ENCODE peak calls at places on chromosomes 3 and 15, in six cellular contexts. One of them, this sample, is unnamed.
A peak's percentile ranks its signal among the peaks of the same experiment; 100 is the strongest.

GRCh38 chr3:73056365-73057150 is 4.9 kb upstream of the EBLN2 start:
- DNase-seq in IMR-90: peak; percentile 62
- DNase-seq in ovary: no peak
- DNase-seq in body of pancreas: no peak
- DNase-seq in brain microvascular endothelial cell: no peak
- DNase-seq in dorsolateral prefrontal cortex: no peak
- DNase-seq in this sample: no peak

GRCh38 chr3:142315083-142315482 is 89.7 kb upstream of the GK5 start:
- DNase-seq in brain microvascular endothelial cell: peak; percentile 88
- DNase-seq in dorsolateral prefrontal cortex: no peak
- DNase-seq in ovary: no peak
- DNase-seq in body of pancreas: no peak
- DNase-seq in IMR-90: peak; percentile 87
- DNase-seq in this sample: no peak

GRCh38 chr3:159640220-159640619 is 348.4 kb upstream of the IL12A start:
- DNase-seq in dorsolateral prefrontal cortex: no peak
- DNase-seq in ovary: no peak
- DNase-seq in body of pancreas: no peak
- DNase-seq in IMR-90: no peak
- DNase-seq in brain microvascular endothelial cell: no peak
- DNase-seq in this sample: no peak

GRCh38 chr15:95734422-95735316 is 595.8 kb upstream of the NR2F2 start:
- DNase-seq in IMR-90: no peak
- DNase-seq in ovary: no peak
- DNase-seq in body of pancreas: no peak
- DNase-seq in brain microvascular endothelial cell: peak; percentile 36
- DNase-seq in dorsolateral prefrontal cortex: no peak
- DNase-seq in this sample: no peak

GRCh38 chr3:168914662-168915061 is 748.9 kb downstream of the MECOM start:
- DNase-seq in ovary: no peak
- DNase-seq in brain microvascular endothelial cell: no peak
- DNase-seq in dorsolateral prefrontal cortex: no peak
- DNase-seq in body of pancreas: no peak
- DNase-seq in IMR-90: peak; percentile 6
- DNase-seq in this sample: no peak

GRCh38 chr3:159859424-159859823 is 129.2 kb upstream of the IL12A start:
- DNase-seq in brain microvascular endothelial cell: no peak
- DNase-seq in IMR-90: no peak
- DNase-seq in ovary: no peak
- DNase-seq in dorsolateral prefrontal cortex: no peak
- DNase-seq in body of pancreas: no peak
- DNase-seq in this sample: no peak

GRCh38 chr15:101675015-101675414 is 22.8 kb upstream of the TM2D3 start:
- DNase-seq in IMR-90: peak; percentile 92
- DNase-seq in dorsolateral prefrontal cortex: no peak
- DNase-seq in brain microvascular endothelial cell: peak; percentile 95
- DNase-seq in body of pancreas: no peak
- DNase-seq in ovary: no peak
- DNase-seq in this sample: no peak

GRCh38 chr3:72461787-72462186 is 386.5 kb downstream of the SHQ1 start:
- DNase-seq in body of pancreas: no peak
- DNase-seq in ovary: no peak
- DNase-seq in brain microvascular endothelial cell: no peak
- DNase-seq in IMR-90: no peak
- DNase-seq in dorsolateral prefrontal cortex: no peak
- DNase-seq in this sample: no peak

GRCh38 chr3:113264249-113264648 is 52.9 kb downstream of the BOC start:
- DNase-seq in ovary: no peak
- DNase-seq in dorsolateral prefrontal cortex: no peak
- DNase-seq in body of pancreas: peak; percentile 37
- DNase-seq in IMR-90: no peak
- DNase-seq in brain microvascular endothelial cell: no peak
- DNase-seq in this sample: no peak

GRCh38 chr3:126971891-126972351 is 11.0 kb upstream of the PLXNA1 start:
- DNase-seq in dorsolateral prefrontal cortex: no peak
- DNase-seq in IMR-90: peak; percentile 61
- DNase-seq in body of pancreas: peak; percentile 79
- DNase-seq in ovary: no peak
- DNase-seq in brain microvascular endothelial cell: peak; percentile 33
- DNase-seq in this sample: no peak

GRCh38 chr3:125211523-125212095 is 939 bp downstream of the SLC12A8 start:
- DNase-seq in dorsolateral prefrontal cortex: no peak
- DNase-seq in ovary: no peak
- DNase-seq in IMR-90: no peak
- DNase-seq in brain microvascular endothelial cell: no peak
- DNase-seq in body of pancreas: no peak
- DNase-seq in this sample: no peak

GRCh38 chr3:61371123-61371522 is 119.9 kb upstream of the FHIT start:
- DNase-seq in ovary: no peak
- DNase-seq in brain microvascular endothelial cell: peak; percentile 6
- DNase-seq in IMR-90: no peak
- DNase-seq in dorsolateral prefrontal cortex: no peak
- DNase-seq in body of pancreas: peak; percentile 4
- DNase-seq in this sample: no peak

GRCh38 chr15:20340331-20340811 is 201.2 kb downstream of the GOLGA6L6 start:
- DNase-seq in IMR-90: peak; percentile 18
- DNase-seq in dorsolateral prefrontal cortex: peak; percentile 58
- DNase-seq in ovary: peak; percentile 48
- DNase-seq in body of pancreas: no peak
- DNase-seq in brain microvascular endothelial cell: peak; percentile 12
- DNase-seq in this sample: no peak

GRCh38 chr3:167166012-167166411 is 214.1 kb downstream of the ZBBX start:
- DNase-seq in brain microvascular endothelial cell: no peak
- DNase-seq in dorsolateral prefrontal cortex: no peak
- DNase-seq in ovary: no peak
- DNase-seq in body of pancreas: no peak
- DNase-seq in IMR-90: no peak
- DNase-seq in this sample: no peak
- H3K4me3 ChIP-seq in brain microvascular endothelial cell: no peak overlapping the region
- H3K4me3 ChIP-seq in dorsolateral prefrontal cortex: no peak overlapping the region
- H3K4me3 ChIP-seq in ovary: no peak overlapping the region
- H3K4me3 ChIP-seq in body of pancreas: no peak overlapping the region
- H3K4me3 ChIP-seq in IMR-90: no peak overlapping the region
- H3K4me3 ChIP-seq in this sample: no peak overlapping the region

GRCh38 chr3:165883866-165884478 is 46.7 kb upstream of the BCHE start:
- DNase-seq in dorsolateral prefrontal cortex: no peak
- DNase-seq in body of pancreas: no peak
- DNase-seq in IMR-90: no peak
- DNase-seq in ovary: no peak
- DNase-seq in brain microvascular endothelial cell: peak; percentile 2
- DNase-seq in this sample: no peak
- H3K27ac ChIP-seq in dorsolateral prefrontal cortex: no peak overlapping the region
- H3K27ac ChIP-seq in body of pancreas: no peak overlapping the region
- H3K27ac ChIP-seq in IMR-90: no peak overlapping the region
- H3K27ac ChIP-seq in ovary: no peak overlapping the region
- H3K27ac ChIP-seq in brain microvascular endothelial cell: no peak overlapping the region
- H3K27ac ChIP-seq in this sample: no peak overlapping the region

GRCh38 chr3:31733234-31733667 is 200.5 kb downstream of the STT3B start:
- DNase-seq in brain microvascular endothelial cell: no peak
- DNase-seq in ovary: no peak
- DNase-seq in IMR-90: no peak
- DNase-seq in body of pancreas: peak; percentile 75
- DNase-seq in dorsolateral prefrontal cortex: no peak
- DNase-seq in this sample: no peak
- H3K4me3 ChIP-seq in brain microvascular endothelial cell: no peak overlapping the region
- H3K4me3 ChIP-seq in ovary: no peak overlapping the region
- H3K4me3 ChIP-seq in IMR-90: no peak overlapping the region
- H3K4me3 ChIP-seq in body of pancreas: no peak overlapping the region
- H3K4me3 ChIP-seq in dorsolateral prefrontal cortex: no peak overlapping the region
- H3K4me3 ChIP-seq in this sample: no peak overlapping the region

GRCh38 chr15:57149196-57149595 is 227.1 kb upstream of the CGNL1 start:
- DNase-seq in body of pancreas: no peak
- DNase-seq in dorsolateral prefrontal cortex: no peak
- DNase-seq in ovary: no peak
- DNase-seq in brain microvascular endothelial cell: no peak
- DNase-seq in IMR-90: peak; percentile 51
- DNase-seq in this sample: no peak
- H3K27ac ChIP-seq in body of pancreas: no peak overlapping the region
- H3K27ac ChIP-seq in dorsolateral prefrontal cortex: no peak overlapping the region
- H3K27ac ChIP-seq in ovary: no peak overlapping the region
- H3K27ac ChIP-seq in brain microvascular endothelial cell: no peak overlapping the region
- H3K27ac ChIP-seq in IMR-90: no peak overlapping the region
- H3K27ac ChIP-seq in this sample: peak overlapping the region; percentile 39

DNA sequence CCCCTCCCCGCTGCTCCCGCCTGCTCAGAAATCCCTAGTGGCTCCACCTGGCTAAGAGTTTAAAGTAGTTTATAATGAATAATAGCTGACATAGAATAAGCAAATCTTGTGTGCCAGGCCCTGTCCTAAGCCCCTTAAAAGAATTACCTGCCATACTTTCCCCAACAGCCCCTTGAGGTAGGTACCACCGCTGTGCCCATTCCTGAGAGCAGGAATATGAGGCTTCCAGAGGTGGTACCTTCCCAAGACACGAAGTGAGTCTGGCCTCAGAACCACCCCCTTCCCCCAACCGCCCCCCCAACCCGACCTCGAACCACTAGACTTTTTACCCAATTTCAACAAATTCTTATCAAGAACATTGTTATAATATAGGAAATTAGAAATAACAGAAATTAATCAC is 1.2 kb downstream of the ABHD6 start:
- DNase-seq in body of pancreas: no peak
- DNase-seq in IMR-90: no peak
- DNase-seq in ovary: no peak
- DNase-seq in brain microvascular endothelial cell: no peak
- DNase-seq in dorsolateral prefrontal cortex: no peak
- DNase-seq in this sample: no peak
- H3K4me3 ChIP-seq in body of pancreas: no peak overlapping the region
- H3K4me3 ChIP-seq in IMR-90: no peak overlapping the region
- H3K4me3 ChIP-seq in ovary: peak overlapping the region; percentile 68
- H3K4me3 ChIP-seq in brain microvascular endothelial cell: no peak overlapping the region
- H3K4me3 ChIP-seq in dorsolateral prefrontal cortex: peak overlapping the region; percentile 98
- H3K4me3 ChIP-seq in this sample: peak overlapping the region; percentile 96

DNA sequence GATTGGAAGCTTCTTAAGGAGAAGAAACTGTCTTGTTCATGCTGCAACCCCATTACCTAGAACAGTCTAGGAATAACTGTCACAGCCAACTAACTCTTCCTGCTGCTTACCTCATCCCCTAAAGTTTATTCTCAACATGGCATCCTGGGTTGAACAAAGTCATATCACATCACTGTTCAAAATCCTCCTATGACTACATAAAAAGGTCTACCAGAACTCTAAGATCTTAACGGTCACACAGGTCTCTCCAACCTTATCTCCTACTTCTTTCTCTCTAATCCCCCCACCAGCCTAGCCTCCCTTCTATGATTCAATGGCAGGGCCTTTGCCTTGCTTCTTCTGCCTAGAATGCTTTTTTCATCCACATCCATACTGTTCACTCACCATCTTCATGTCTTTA is 69.3 kb downstream of the CLASP2 start:
- DNase-seq in body of pancreas: no peak
- DNase-seq in brain microvascular endothelial cell: no peak
- DNase-seq in ovary: no peak
- DNase-seq in dorsolateral prefrontal cortex: no peak
- DNase-seq in IMR-90: no peak
- DNase-seq in this sample: no peak
- H3K27ac ChIP-seq in body of pancreas: no peak overlapping the region
- H3K27ac ChIP-seq in brain microvascular endothelial cell: no peak overlapping the region
- H3K27ac ChIP-seq in ovary: no peak overlapping the region
- H3K27ac ChIP-seq in dorsolateral prefrontal cortex: no peak overlapping the region
- H3K27ac ChIP-seq in IMR-90: no peak overlapping the region
- H3K27ac ChIP-seq in this sample: no peak overlapping the region

DNA sequence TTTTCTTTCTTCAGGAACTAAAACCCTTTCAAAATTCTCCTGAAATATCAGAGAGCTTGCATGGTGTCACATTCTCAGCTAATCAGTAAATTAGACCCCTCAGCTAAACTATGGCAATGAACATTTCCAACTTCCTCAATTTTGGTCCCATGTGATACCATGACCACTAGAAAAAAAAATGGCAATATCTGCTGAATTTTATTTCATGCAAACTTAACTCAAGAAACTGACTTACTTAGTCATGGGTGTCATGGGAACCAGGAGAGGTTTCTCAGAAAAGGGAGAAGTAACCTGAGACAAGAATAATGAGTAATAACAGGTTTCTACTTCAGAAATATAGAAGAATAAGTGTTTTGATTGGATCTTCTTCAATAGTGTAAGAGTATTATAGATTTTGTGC is 784.6 kb upstream of the ALCAM start:
- DNase-seq in ovary: no peak
- DNase-seq in body of pancreas: no peak
- DNase-seq in dorsolateral prefrontal cortex: no peak
- DNase-seq in brain microvascular endothelial cell: no peak
- DNase-seq in IMR-90: no peak
- DNase-seq in this sample: no peak
- H3K4me3 ChIP-seq in ovary: no peak overlapping the region
- H3K4me3 ChIP-seq in body of pancreas: no peak overlapping the region
- H3K4me3 ChIP-seq in dorsolateral prefrontal cortex: no peak overlapping the region
- H3K4me3 ChIP-seq in brain microvascular endothelial cell: no peak overlapping the region
- H3K4me3 ChIP-seq in IMR-90: no peak overlapping the region
- H3K4me3 ChIP-seq in this sample: no peak overlapping the region

This sample was measured in coronary artery.